ENCODE peak calls at places on chromosomes 6 and 20, in six cellular contexts. One of them, this sample, is unnamed.

GRCh38 chr6:160082627-160083026 is 39.0 kb upstream of the SLC22A1 start:
- DNase-seq in progenitor cell of endocrine pancreas: no peak
- DNase-seq in immature natural killer cell: no peak
- DNase-seq in BJ: no peak
- DNase-seq in mesenchymal stem cell: no peak
- DNase-seq in activated CD4-positive, CD25-positive, alpha-beta regulatory T cell: no peak
- DNase-seq in this sample: no peak

GRCh38 chr20:63957004-63957689 is 931 bp upstream of the UCKL1 start:
- DNase-seq in progenitor cell of endocrine pancreas: peak; percentile 49
- DNase-seq in immature natural killer cell: no peak
- DNase-seq in BJ: no peak
- DNase-seq in mesenchymal stem cell: peak; percentile 71
- DNase-seq in activated CD4-positive, CD25-positive, alpha-beta regulatory T cell: peak; percentile 32
- DNase-seq in this sample: peak; percentile 84

GRCh38 chr6:169961772-169962561 is 210.5 kb downstream of the ERMARD start:
- DNase-seq in progenitor cell of endocrine pancreas: peak; percentile 45
- DNase-seq in immature natural killer cell: peak; percentile 43
- DNase-seq in BJ: no peak
- DNase-seq in mesenchymal stem cell: no peak
- DNase-seq in activated CD4-positive, CD25-positive, alpha-beta regulatory T cell: no peak
- DNase-seq in this sample: peak; percentile 81

GRCh38 chr6:37483917-37484785 is 15.5 kb downstream of the CCDC167 start:
- DNase-seq in progenitor cell of endocrine pancreas: peak; percentile 68
- DNase-seq in immature natural killer cell: peak; percentile 71
- DNase-seq in BJ: no peak
- DNase-seq in mesenchymal stem cell: peak; percentile 41
- DNase-seq in activated CD4-positive, CD25-positive, alpha-beta regulatory T cell: peak; percentile 52
- DNase-seq in this sample: no peak

GRCh38 chr6:159052720-159053119 is 7.9 kb upstream of the TAGAP start:
- DNase-seq in progenitor cell of endocrine pancreas: no peak
- DNase-seq in immature natural killer cell: no peak
- DNase-seq in BJ: no peak
- DNase-seq in mesenchymal stem cell: no peak
- DNase-seq in activated CD4-positive, CD25-positive, alpha-beta regulatory T cell: no peak
- DNase-seq in this sample: no peak

GRCh38 chr20:25310268-25310920 is 62.5 kb downstream of the PYGB start:
- DNase-seq in progenitor cell of endocrine pancreas: no peak
- DNase-seq in immature natural killer cell: peak; percentile 37
- DNase-seq in BJ: peak; percentile 70
- DNase-seq in mesenchymal stem cell: peak; percentile 97
- DNase-seq in activated CD4-positive, CD25-positive, alpha-beta regulatory T cell: peak; percentile 16
- DNase-seq in this sample: peak; percentile 79

GRCh38 chr6:141830530-141830929 is 302.2 kb upstream of the GJE1 start:
- DNase-seq in progenitor cell of endocrine pancreas: no peak
- DNase-seq in immature natural killer cell: no peak
- DNase-seq in BJ: no peak
- DNase-seq in mesenchymal stem cell: no peak
- DNase-seq in activated CD4-positive, CD25-positive, alpha-beta regulatory T cell: no peak
- DNase-seq in this sample: no peak

GRCh38 chr6:63527658-63528514 is 44.4 kb upstream of the LOC128125822 start:
- DNase-seq in progenitor cell of endocrine pancreas: no peak
- DNase-seq in immature natural killer cell: no peak
- DNase-seq in BJ: peak; percentile 46
- DNase-seq in mesenchymal stem cell: peak; percentile 100
- DNase-seq in activated CD4-positive, CD25-positive, alpha-beta regulatory T cell: no peak
- DNase-seq in this sample: no peak

GRCh38 chr6:33313105-33313708 is 671 bp downstream of the TAPBP start:
- DNase-seq in progenitor cell of endocrine pancreas: no peak
- DNase-seq in immature natural killer cell: no peak
- DNase-seq in BJ: no peak
- DNase-seq in mesenchymal stem cell: peak; percentile 57
- DNase-seq in activated CD4-positive, CD25-positive, alpha-beta regulatory T cell: no peak
- DNase-seq in this sample: peak; percentile 80

GRCh38 chr20:33251496-33251895 is 15.7 kb downstream of the BPIFA1 start:
- DNase-seq in progenitor cell of endocrine pancreas: no peak
- DNase-seq in immature natural killer cell: no peak
- DNase-seq in BJ: no peak
- DNase-seq in mesenchymal stem cell: no peak
- DNase-seq in activated CD4-positive, CD25-positive, alpha-beta regulatory T cell: no peak
- DNase-seq in this sample: no peak

GRCh38 chr6:134358320-134358719 is 40.4 kb upstream of the SGK1 start:
- DNase-seq in progenitor cell of endocrine pancreas: no peak
- DNase-seq in immature natural killer cell: no peak
- DNase-seq in BJ: no peak
- DNase-seq in mesenchymal stem cell: peak; percentile 62
- DNase-seq in activated CD4-positive, CD25-positive, alpha-beta regulatory T cell: no peak
- DNase-seq in this sample: no peak

GRCh38 chr20:32416206-32416605 is 58.1 kb downstream of the ASXL1 start:
- DNase-seq in progenitor cell of endocrine pancreas: no peak
- DNase-seq in immature natural killer cell: no peak
- DNase-seq in BJ: no peak
- DNase-seq in mesenchymal stem cell: no peak
- DNase-seq in activated CD4-positive, CD25-positive, alpha-beta regulatory T cell: no peak
- DNase-seq in this sample: no peak

GRCh38 chr6:31058128-31058894 is 48.0 kb downstream of the MUC22 start:
- DNase-seq in progenitor cell of endocrine pancreas: no peak
- DNase-seq in immature natural killer cell: no peak
- DNase-seq in BJ: peak; percentile 66
- DNase-seq in mesenchymal stem cell: peak; percentile 92
- DNase-seq in activated CD4-positive, CD25-positive, alpha-beta regulatory T cell: no peak
- DNase-seq in this sample: no peak

GRCh38 chr20:20926222-20926905 is 179.8 kb downstream of the LINC00237 start:
- DNase-seq in progenitor cell of endocrine pancreas: no peak
- DNase-seq in immature natural killer cell: no peak
- DNase-seq in BJ: no peak
- DNase-seq in mesenchymal stem cell: no peak
- DNase-seq in activated CD4-positive, CD25-positive, alpha-beta regulatory T cell: no peak
- DNase-seq in this sample: no peak

GRCh38 chr6:43235841-43236240 is 6.6 kb upstream of the DNPH1 start:
- DNase-seq in progenitor cell of endocrine pancreas: no peak
- DNase-seq in immature natural killer cell: no peak
- DNase-seq in BJ: no peak
- DNase-seq in mesenchymal stem cell: no peak
- DNase-seq in activated CD4-positive, CD25-positive, alpha-beta regulatory T cell: no peak
- DNase-seq in this sample: no peak

GRCh38 chr20:58669287-58670006 is 18.4 kb downstream of the STX16 start:
- DNase-seq in progenitor cell of endocrine pancreas: no peak
- DNase-seq in immature natural killer cell: no peak
- DNase-seq in BJ: no peak
- DNase-seq in mesenchymal stem cell: no peak
- DNase-seq in activated CD4-positive, CD25-positive, alpha-beta regulatory T cell: no peak
- DNase-seq in this sample: no peak

GRCh38 chr20:1294497-1294896 is 28.4 kb downstream of the SNPH start:
- DNase-seq in progenitor cell of endocrine pancreas: no peak
- DNase-seq in immature natural killer cell: no peak
- DNase-seq in BJ: no peak
- DNase-seq in mesenchymal stem cell: no peak
- DNase-seq in activated CD4-positive, CD25-positive, alpha-beta regulatory T cell: no peak
- DNase-seq in this sample: no peak

GRCh38 chr6:36840471-36841461 is 1.5 kb upstream of the CPNE5 start:
- DNase-seq in progenitor cell of endocrine pancreas: no peak
- DNase-seq in immature natural killer cell: peak; percentile 46
- DNase-seq in BJ: no peak
- DNase-seq in mesenchymal stem cell: no peak
- DNase-seq in activated CD4-positive, CD25-positive, alpha-beta regulatory T cell: no peak
- DNase-seq in this sample: no peak

GRCh38 chr6:1244941-1245340 is 67.0 kb upstream of the FOXQ1 start:
- DNase-seq in progenitor cell of endocrine pancreas: no peak
- DNase-seq in immature natural killer cell: no peak
- DNase-seq in BJ: peak; percentile 70
- DNase-seq in mesenchymal stem cell: no peak
- DNase-seq in activated CD4-positive, CD25-positive, alpha-beta regulatory T cell: no peak
- DNase-seq in this sample: no peak

GRCh38 chr6:160050022-160050421 is 71.6 kb upstream of the SLC22A1 start:
- DNase-seq in progenitor cell of endocrine pancreas: no peak
- DNase-seq in immature natural killer cell: no peak
- DNase-seq in BJ: no peak
- DNase-seq in mesenchymal stem cell: no peak
- DNase-seq in activated CD4-positive, CD25-positive, alpha-beta regulatory T cell: no peak
- DNase-seq in this sample: no peak

GRCh38 chr20:16397053-16397452 is 176.2 kb downstream of the KIF16B start:
- DNase-seq in progenitor cell of endocrine pancreas: no peak
- DNase-seq in immature natural killer cell: no peak
- DNase-seq in BJ: no peak
- DNase-seq in mesenchymal stem cell: no peak
- DNase-seq in activated CD4-positive, CD25-positive, alpha-beta regulatory T cell: no peak
- DNase-seq in this sample: no peak

GRCh38 chr6:107418118-107418517 is 41.2 kb downstream of the PDSS2 start:
- DNase-seq in progenitor cell of endocrine pancreas: no peak
- DNase-seq in immature natural killer cell: no peak
- DNase-seq in BJ: no peak
- DNase-seq in mesenchymal stem cell: peak; percentile 13
- DNase-seq in activated CD4-positive, CD25-positive, alpha-beta regulatory T cell: no peak
- DNase-seq in this sample: no peak

GRCh38 chr20:54118220-54119001 is 48.0 kb upstream of the BCAS1 start:
- DNase-seq in progenitor cell of endocrine pancreas: no peak
- DNase-seq in immature natural killer cell: no peak
- DNase-seq in BJ: no peak
- DNase-seq in mesenchymal stem cell: no peak
- DNase-seq in activated CD4-positive, CD25-positive, alpha-beta regulatory T cell: no peak
- DNase-seq in this sample: no peak

GRCh38 chr6:20318851-20319387 is 82.8 kb upstream of the E2F3 start:
- DNase-seq in progenitor cell of endocrine pancreas: no peak
- DNase-seq in immature natural killer cell: no peak
- DNase-seq in BJ: no peak
- DNase-seq in mesenchymal stem cell: no peak
- DNase-seq in activated CD4-positive, CD25-positive, alpha-beta regulatory T cell: no peak
- DNase-seq in this sample: no peak

GRCh38 chr20:48352042-48352441 is 475.8 kb downstream of the PREX1 start:
- DNase-seq in progenitor cell of endocrine pancreas: no peak
- DNase-seq in immature natural killer cell: no peak
- DNase-seq in BJ: no peak
- DNase-seq in mesenchymal stem cell: no peak
- DNase-seq in activated CD4-positive, CD25-positive, alpha-beta regulatory T cell: no peak
- DNase-seq in this sample: no peak

GRCh38 chr6:132004668-132005067 is 53.5 kb upstream of the CCN2 start:
- DNase-seq in progenitor cell of endocrine pancreas: no peak
- DNase-seq in immature natural killer cell: no peak
- DNase-seq in BJ: no peak
- DNase-seq in mesenchymal stem cell: no peak
- DNase-seq in activated CD4-positive, CD25-positive, alpha-beta regulatory T cell: no peak
- DNase-seq in this sample: no peak

GRCh38 chr20:24160563-24161355 is 172.2 kb upstream of the GGTLC1 start:
- DNase-seq in progenitor cell of endocrine pancreas: peak; percentile 37
- DNase-seq in immature natural killer cell: peak; percentile 23
- DNase-seq in BJ: peak; percentile 16
- DNase-seq in mesenchymal stem cell: peak; percentile 7
- DNase-seq in activated CD4-positive, CD25-positive, alpha-beta regulatory T cell: no peak
- DNase-seq in this sample: no peak

GRCh38 chr6:16174368-16175078 is 45.6 kb downstream of the MYLIP start:
- DNase-seq in progenitor cell of endocrine pancreas: no peak
- DNase-seq in immature natural killer cell: peak; percentile 15
- DNase-seq in BJ: no peak
- DNase-seq in mesenchymal stem cell: no peak
- DNase-seq in activated CD4-positive, CD25-positive, alpha-beta regulatory T cell: no peak
- DNase-seq in this sample: no peak

This sample was measured in suprapubic skin.